ENCODE peak calls at places on chromosome 12, in nine cellular contexts. A, I, Z, B, E, Q, V, D and C are unnamed samples.
A peak's percentile ranks its signal among the peaks of the same experiment; 100 is the strongest.

GRCh38 chr12:104482113-104482512 is 25.4 kb downstream of the CHST11 start:
- DNase-seq in A (no peak), I (no peak), Z (no peak), B (no peak), E (no peak), Q (no peak), V (no peak), D (peak; percentile 74), C (no peak)

GRCh38 chr12:71780207-71780822 is 25.7 kb downstream of the RAB21 start:
- DNase-seq in A (no peak), I (peak; percentile 32), Z (peak; percentile 17), B (no peak), E (peak; percentile 40), Q (peak; percentile 19), V (peak; percentile 10), D (peak; percentile 74), C (no peak)

GRCh38 chr12:29516431-29516875 is 19.0 kb upstream of the OVCH1 start:
- DNase-seq in A (no peak), I (no peak), Z (no peak), B (no peak), E (peak; percentile 8), Q (peak; percentile 48), V (no peak), D (no peak), C (no peak)

GRCh38 chr12:22124987-22125386 is 79.0 kb downstream of the CMAS start:
- DNase-seq in A (no peak), I (no peak), Z (no peak), B (no peak), E (no peak), Q (no peak), V (no peak), D (no peak), C (no peak)

GRCh38 chr12:109760930-109761630 is 47.5 kb downstream of the FAM222A start:
- DNase-seq in A (no peak), I (no peak), Z (no peak), B (peak; percentile 24), E (no peak), Q (no peak), V (no peak), D (peak; percentile 44), C (no peak)

GRCh38 chr12:50788562-50788961 is 24.7 kb downstream of the ATF1 start:
- DNase-seq in A (no peak), I (no peak), Z (no peak), B (no peak), E (peak; percentile 77), Q (peak; percentile 93), V (no peak), D (no peak), C (no peak)

GRCh38 chr12:67472551-67472950 is 176.0 kb upstream of the DYRK2 start:
- DNase-seq in A (no peak), I (no peak), Z (no peak), B (no peak), E (no peak), Q (no peak), V (no peak), D (no peak), C (no peak)

GRCh38 chr12:4240161-4240783 is 33.3 kb upstream of the CCND2 start:
- DNase-seq in A (no peak), I (no peak), Z (no peak), B (no peak), E (no peak), Q (no peak), V (no peak), D (no peak), C (no peak)

GRCh38 chr12:100919116-100919515 is 124.5 kb downstream of the ANO4 start:
- DNase-seq in A (no peak), I (no peak), Z (no peak), B (no peak), E (no peak), Q (no peak), V (no peak), D (no peak), C (no peak)

GRCh38 chr12:27179399-27180214 is 64.5 kb upstream of the STK38L start:
- DNase-seq in A (no peak), I (no peak), Z (no peak), B (no peak), E (peak; percentile 81), Q (peak; percentile 99), V (peak; percentile 45), D (no peak), C (no peak)

GRCh38 chr12:49838973-49839633 is 3.8 kb downstream of the BCDIN3D start:
- DNase-seq in A (no peak), I (peak; percentile 30), Z (no peak), B (no peak), E (no peak), Q (no peak), V (no peak), D (no peak), C (no peak)

GRCh38 chr12:53825246-53826081 is 73.7 kb upstream of the CISTR start:
- DNase-seq in A (no peak), I (no peak), Z (no peak), B (no peak), E (no peak), Q (peak; percentile 62), V (no peak), D (no peak), C (no peak)

GRCh38 chr12:92493816-92494215 is 209.0 kb upstream of the PLEKHG7 start:
- DNase-seq in A (no peak), I (no peak), Z (no peak), B (no peak), E (no peak), Q (no peak), V (no peak), D (no peak), C (no peak)

GRCh38 chr12:48296586-48297396 is 53.9 kb downstream of the ZNF641 start:
- DNase-seq in A (no peak), I (peak; percentile 64), Z (peak; percentile 53), B (peak; percentile 87), E (peak; percentile 22), Q (no peak), V (peak; percentile 22), D (peak; percentile 67), C (peak; percentile 34)

GRCh38 chr12:45324391-45324790 is 108.5 kb downstream of the ANO6 start:
- DNase-seq in A (no peak), I (no peak), Z (no peak), B (no peak), E (no peak), Q (no peak), V (no peak), D (no peak), C (no peak)

GRCh38 chr12:54257332-54257731 is 22.6 kb downstream of the CBX5 start:
- DNase-seq in A (no peak), I (no peak), Z (no peak), B (no peak), E (no peak), Q (no peak), V (no peak), D (no peak), C (no peak)

GRCh38 chr12:54141534-54142475 is 47.0 kb downstream of the SMUG1 start:
- DNase-seq in A (no peak), I (no peak), Z (no peak), B (no peak), E (no peak), Q (no peak), V (no peak), D (no peak), C (no peak)

GRCh38 chr12:76037130-76038105 is 5.8 kb upstream of the PHLDA1 start:
- DNase-seq in A (no peak), I (peak; percentile 89), Z (peak; percentile 35), B (no peak), E (peak; percentile 65), Q (peak; percentile 82), V (no peak), D (no peak), C (no peak)

GRCh38 chr12:13293086-13293485 is 96.6 kb downstream of the EMP1 start:
- DNase-seq in A (no peak), I (no peak), Z (no peak), B (no peak), E (no peak), Q (no peak), V (no peak), D (no peak), C (no peak)

GRCh38 chr12:5905757-5906156 is 39.3 kb downstream of the ANO2 start:
- DNase-seq in A (no peak), I (no peak), Z (no peak), B (no peak), E (no peak), Q (no peak), V (no peak), D (no peak), C (no peak)

GRCh38 chr12:129169928-129170327 is 316.6 kb downstream of the GLT1D1 start:
- DNase-seq in A (no peak), I (no peak), Z (no peak), B (no peak), E (no peak), Q (no peak), V (no peak), D (no peak), C (no peak)

GRCh38 chr12:120719072-120719471 is 6.6 kb upstream of the ACADS start:
- DNase-seq in A (no peak), I (no peak), Z (no peak), B (no peak), E (no peak), Q (no peak), V (no peak), D (no peak), C (no peak)